ENCODE peak calls at places on chromosome 4, in ten cellular contexts. One of them, this sample, is unnamed.

GRCh38 chr4:159446266-159446976 is 343.5 kb downstream of the RAPGEF2 start:
- DNase-seq in testis: peak; percentile 49
- DNase-seq in Peyer's patch: no peak
- DNase-seq in esophagus squamous epithelium: no peak
- DNase-seq in NB4: peak; percentile 64
- DNase-seq in ovary: no peak
- DNase-seq in lower leg skin: peak; percentile 39
- DNase-seq in heart left ventricle: peak; percentile 31
- DNase-seq in A549: peak; percentile 64
- DNase-seq in adrenal gland: peak; percentile 42
- DNase-seq in this sample: no peak

GRCh38 chr4:81785338-81785737 is 313.6 kb upstream of the RASGEF1B start:
- DNase-seq in ovary: no peak
- DNase-seq in testis: no peak
- DNase-seq in NB4: no peak
- DNase-seq in esophagus squamous epithelium: no peak
- DNase-seq in heart left ventricle: no peak
- DNase-seq in adrenal gland: no peak
- DNase-seq in lower leg skin: no peak
- DNase-seq in A549: no peak
- DNase-seq in Peyer's patch: no peak
- DNase-seq in this sample: no peak

GRCh38 chr4:121876070-121876469 is 5.8 kb upstream of the BBS7 start:
- DNase-seq in Peyer's patch: no peak
- DNase-seq in adrenal gland: no peak
- DNase-seq in A549: no peak
- DNase-seq in lower leg skin: no peak
- DNase-seq in ovary: no peak
- DNase-seq in testis: no peak
- DNase-seq in esophagus squamous epithelium: no peak
- DNase-seq in heart left ventricle: no peak
- DNase-seq in NB4: no peak
- DNase-seq in this sample: no peak

GRCh38 chr4:78432896-78433295 is 118.7 kb upstream of the ANXA3 start:
- DNase-seq in adrenal gland: no peak
- DNase-seq in ovary: no peak
- DNase-seq in lower leg skin: no peak
- DNase-seq in A549: peak; percentile 7
- DNase-seq in Peyer's patch: no peak
- DNase-seq in testis: no peak
- DNase-seq in esophagus squamous epithelium: no peak
- DNase-seq in NB4: no peak
- DNase-seq in heart left ventricle: no peak
- DNase-seq in this sample: no peak

GRCh38 chr4:89838005-89838404 is 1.0 kb upstream of the SNCA start:
- DNase-seq in lower leg skin: no peak
- DNase-seq in esophagus squamous epithelium: no peak
- DNase-seq in Peyer's patch: no peak
- DNase-seq in A549: no peak
- DNase-seq in testis: no peak
- DNase-seq in adrenal gland: no peak
- DNase-seq in heart left ventricle: no peak
- DNase-seq in NB4: no peak
- DNase-seq in ovary: no peak
- DNase-seq in this sample: no peak

GRCh38 chr4:181503800-181504364 is 739.3 kb upstream of the TENM3 start:
- DNase-seq in Peyer's patch: no peak
- DNase-seq in esophagus squamous epithelium: no peak
- DNase-seq in NB4: no peak
- DNase-seq in ovary: no peak
- DNase-seq in A549: no peak
- DNase-seq in testis: no peak
- DNase-seq in lower leg skin: no peak
- DNase-seq in adrenal gland: no peak
- DNase-seq in heart left ventricle: no peak
- DNase-seq in this sample: no peak

GRCh38 chr4:124322234-124322831 is 390.2 kb downstream of the ANKRD50 start:
- DNase-seq in adrenal gland: no peak
- DNase-seq in lower leg skin: no peak
- DNase-seq in ovary: no peak
- DNase-seq in testis: no peak
- DNase-seq in NB4: peak; percentile 44
- DNase-seq in A549: peak; percentile 14
- DNase-seq in heart left ventricle: no peak
- DNase-seq in esophagus squamous epithelium: no peak
- DNase-seq in Peyer's patch: no peak
- DNase-seq in this sample: no peak

GRCh38 chr4:182494103-182494502 is 250.9 kb downstream of the TENM3 start:
- DNase-seq in ovary: no peak
- DNase-seq in adrenal gland: no peak
- DNase-seq in lower leg skin: no peak
- DNase-seq in NB4: no peak
- DNase-seq in Peyer's patch: no peak
- DNase-seq in A549: no peak
- DNase-seq in esophagus squamous epithelium: no peak
- DNase-seq in testis: no peak
- DNase-seq in heart left ventricle: no peak
- DNase-seq in this sample: no peak

GRCh38 chr4:2935762-2936743 is 27.2 kb downstream of the NOP14 start:
- DNase-seq in ovary: peak; percentile 33
- DNase-seq in testis: peak; percentile 11
- DNase-seq in adrenal gland: no peak
- DNase-seq in esophagus squamous epithelium: no peak
- DNase-seq in heart left ventricle: no peak
- DNase-seq in NB4: peak; percentile 80
- DNase-seq in A549: peak; percentile 40
- DNase-seq in Peyer's patch: no peak
- DNase-seq in lower leg skin: no peak
- DNase-seq in this sample: peak; percentile 68

GRCh38 chr4:2937986-2938385 is 25.2 kb downstream of the NOP14 start:
- DNase-seq in heart left ventricle: no peak
- DNase-seq in adrenal gland: no peak
- DNase-seq in A549: no peak
- DNase-seq in lower leg skin: no peak
- DNase-seq in NB4: no peak
- DNase-seq in Peyer's patch: no peak
- DNase-seq in testis: peak; percentile 12
- DNase-seq in ovary: no peak
- DNase-seq in esophagus squamous epithelium: no peak
- DNase-seq in this sample: no peak

GRCh38 chr4:2938906-2939305 is 24.3 kb downstream of the NOP14 start:
- DNase-seq in lower leg skin: no peak
- DNase-seq in testis: peak; percentile 11
- DNase-seq in ovary: peak; percentile 30
- DNase-seq in A549: no peak
- DNase-seq in NB4: peak; percentile 29
- DNase-seq in esophagus squamous epithelium: no peak
- DNase-seq in heart left ventricle: no peak
- DNase-seq in adrenal gland: no peak
- DNase-seq in Peyer's patch: no peak
- DNase-seq in this sample: no peak

GRCh38 chr4:2936773-2937145 is 26.4 kb downstream of the NOP14 start:
- DNase-seq in Peyer's patch: no peak
- DNase-seq in heart left ventricle: no peak
- DNase-seq in testis: peak; percentile 15
- DNase-seq in lower leg skin: no peak
- DNase-seq in ovary: peak; percentile 44
- DNase-seq in adrenal gland: peak; percentile 62
- DNase-seq in A549: no peak
- DNase-seq in esophagus squamous epithelium: no peak
- DNase-seq in NB4: peak; percentile 67
- DNase-seq in this sample: peak; percentile 47

DNA sequence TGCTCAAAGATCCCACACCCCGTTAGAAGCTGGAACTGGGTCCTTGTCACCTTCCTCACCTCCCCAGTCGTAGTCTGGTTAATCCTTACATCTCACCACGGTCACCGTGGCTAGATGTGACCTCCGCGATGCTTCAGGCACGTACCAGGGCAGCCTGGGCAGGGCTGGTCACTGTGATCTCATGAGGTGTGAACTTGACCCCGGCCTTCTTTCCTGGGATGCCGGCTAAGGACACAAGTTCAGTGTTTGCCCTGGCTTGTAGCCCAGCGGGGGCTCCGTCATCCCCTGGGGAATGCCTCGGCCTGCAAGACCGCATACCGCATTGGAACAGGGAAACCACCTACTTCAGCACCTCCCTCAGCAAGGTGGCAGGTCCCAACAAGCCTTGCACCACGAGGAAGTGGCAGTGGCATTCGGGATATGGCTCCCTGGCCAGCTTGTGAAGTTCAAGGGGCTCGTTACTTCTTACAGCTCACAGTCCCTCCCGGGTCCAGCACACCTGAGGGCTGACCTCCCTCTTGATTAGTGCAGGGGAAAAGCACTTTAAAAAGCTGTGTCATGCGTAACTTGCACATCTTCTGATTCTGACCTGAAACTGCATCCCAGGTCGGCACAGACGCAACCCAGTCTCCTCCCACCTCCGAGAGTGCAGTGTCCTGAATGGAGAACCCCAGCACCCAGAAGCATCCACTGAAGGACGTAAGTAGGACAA is 25.9 kb downstream of the NOP14 start:
- DNase-seq in adrenal gland: no peak
- DNase-seq in Peyer's patch: no peak
- DNase-seq in testis: peak; percentile 17
- DNase-seq in lower leg skin: no peak
- DNase-seq in NB4: peak; percentile 45
- DNase-seq in heart left ventricle: no peak
- DNase-seq in esophagus squamous epithelium: no peak
- DNase-seq in A549: peak; percentile 29
- DNase-seq in ovary: peak; percentile 64
- DNase-seq in this sample: no peak
- TF ChIP-seq POLR2A in adrenal gland: no peak
- TF ChIP-seq POLR2A in Peyer's patch: no peak
- TF ChIP-seq POLR2A in testis: no peak
- TF ChIP-seq POLR2A in lower leg skin: no peak
- TF ChIP-seq POLR2A in NB4: peak; percentile 18
- TF ChIP-seq POLR2A in heart left ventricle: no peak
- TF ChIP-seq POLR2A in esophagus squamous epithelium: no peak
- TF ChIP-seq POLR2A in A549: no peak
- TF ChIP-seq POLR2A in ovary: no peak
- TF ChIP-seq POLR2A in this sample: no peak

GRCh38 chr4:184347251-184348239 is 126.8 kb downstream of the IRF2 start:
- DNase-seq in NB4: peak; percentile 96
- DNase-seq in testis: peak; percentile 35
- DNase-seq in ovary: no peak
- DNase-seq in A549: peak; percentile 13
- DNase-seq in lower leg skin: peak; percentile 63
- DNase-seq in heart left ventricle: peak; percentile 61
- DNase-seq in esophagus squamous epithelium: no peak
- DNase-seq in Peyer's patch: peak; percentile 56
- DNase-seq in adrenal gland: peak; percentile 77
- DNase-seq in this sample: no peak

GRCh38 chr4:184349283-184350039 is 124.9 kb downstream of the IRF2 start:
- DNase-seq in testis: peak; percentile 30
- DNase-seq in adrenal gland: peak; percentile 46
- DNase-seq in Peyer's patch: no peak
- DNase-seq in lower leg skin: no peak
- DNase-seq in NB4: no peak
- DNase-seq in esophagus squamous epithelium: no peak
- DNase-seq in A549: no peak
- DNase-seq in ovary: peak; percentile 62
- DNase-seq in heart left ventricle: no peak
- DNase-seq in this sample: no peak

GRCh38 chr4:184350964-184351363 is 123.4 kb downstream of the IRF2 start:
- DNase-seq in lower leg skin: no peak
- DNase-seq in A549: no peak
- DNase-seq in esophagus squamous epithelium: no peak
- DNase-seq in testis: no peak
- DNase-seq in ovary: no peak
- DNase-seq in adrenal gland: no peak
- DNase-seq in Peyer's patch: no peak
- DNase-seq in NB4: no peak
- DNase-seq in heart left ventricle: no peak
- DNase-seq in this sample: no peak

GRCh38 chr4:184350213-184350817 is 124.0 kb downstream of the IRF2 start:
- DNase-seq in adrenal gland: no peak
- DNase-seq in testis: no peak
- DNase-seq in lower leg skin: no peak
- DNase-seq in A549: no peak
- DNase-seq in Peyer's patch: no peak
- DNase-seq in esophagus squamous epithelium: no peak
- DNase-seq in ovary: no peak
- DNase-seq in heart left ventricle: no peak
- DNase-seq in NB4: no peak
- DNase-seq in this sample: no peak

DNA sequence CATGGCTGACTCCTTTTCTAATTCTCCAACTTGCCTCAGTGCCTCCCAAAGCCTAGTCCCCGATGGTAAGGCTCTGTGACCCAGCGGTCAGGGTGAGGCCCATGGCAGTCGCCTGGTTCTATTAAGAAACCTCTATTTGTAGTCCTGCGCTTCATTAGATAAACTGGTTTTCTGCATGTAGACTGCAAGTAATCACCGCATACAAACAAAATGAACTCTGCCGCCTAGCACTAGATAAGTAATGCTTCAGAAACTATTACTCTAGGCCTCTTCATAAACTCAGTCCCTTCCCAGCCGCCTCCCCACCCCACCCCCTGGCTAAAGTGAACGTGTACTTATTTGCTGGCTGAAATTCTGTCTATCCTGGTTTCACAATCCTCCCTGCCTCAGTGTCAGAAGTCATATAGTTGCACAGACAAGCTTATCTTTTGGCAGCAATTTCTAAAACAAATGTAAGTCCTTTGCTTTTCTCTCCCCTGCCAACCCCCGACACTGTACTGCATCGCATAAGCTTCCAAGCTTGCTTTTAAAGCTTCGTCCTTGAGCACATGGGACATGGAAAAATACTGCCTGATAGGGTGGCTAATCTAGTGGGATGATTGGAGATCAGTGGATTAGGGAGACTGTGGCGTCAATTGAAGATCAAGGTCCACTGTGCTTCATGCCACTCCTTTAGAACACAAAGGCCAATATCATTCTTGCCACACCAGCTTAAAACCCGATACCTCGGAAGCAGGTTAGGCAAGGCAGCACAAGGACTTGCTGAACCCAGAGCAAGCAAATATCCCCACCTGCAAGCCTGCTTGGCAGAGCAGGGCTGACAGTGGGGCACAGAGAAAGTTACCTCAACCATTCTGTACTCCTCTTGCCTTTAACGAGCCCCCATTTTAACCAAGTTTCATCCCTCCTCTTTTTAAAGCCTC is 125.8 kb downstream of the IRF2 start:
- DNase-seq in esophagus squamous epithelium: no peak
- DNase-seq in Peyer's patch: no peak
- DNase-seq in NB4: peak; percentile 58
- DNase-seq in ovary: peak; percentile 81
- DNase-seq in lower leg skin: no peak
- DNase-seq in heart left ventricle: no peak
- DNase-seq in A549: peak; percentile 64
- DNase-seq in adrenal gland: peak; percentile 81
- DNase-seq in testis: peak; percentile 51
- DNase-seq in this sample: no peak
- TF ChIP-seq POLR2A in esophagus squamous epithelium: no peak
- TF ChIP-seq POLR2A in Peyer's patch: peak; percentile 83
- TF ChIP-seq POLR2A in NB4: no peak
- TF ChIP-seq POLR2A in ovary: peak; percentile 3
- TF ChIP-seq POLR2A in lower leg skin: no peak
- TF ChIP-seq POLR2A in heart left ventricle: peak; percentile 20
- TF ChIP-seq POLR2A in A549: no peak
- TF ChIP-seq POLR2A in adrenal gland: peak; percentile 85
- TF ChIP-seq POLR2A in testis: no peak
- TF ChIP-seq POLR2A in this sample: no peak

DNA sequence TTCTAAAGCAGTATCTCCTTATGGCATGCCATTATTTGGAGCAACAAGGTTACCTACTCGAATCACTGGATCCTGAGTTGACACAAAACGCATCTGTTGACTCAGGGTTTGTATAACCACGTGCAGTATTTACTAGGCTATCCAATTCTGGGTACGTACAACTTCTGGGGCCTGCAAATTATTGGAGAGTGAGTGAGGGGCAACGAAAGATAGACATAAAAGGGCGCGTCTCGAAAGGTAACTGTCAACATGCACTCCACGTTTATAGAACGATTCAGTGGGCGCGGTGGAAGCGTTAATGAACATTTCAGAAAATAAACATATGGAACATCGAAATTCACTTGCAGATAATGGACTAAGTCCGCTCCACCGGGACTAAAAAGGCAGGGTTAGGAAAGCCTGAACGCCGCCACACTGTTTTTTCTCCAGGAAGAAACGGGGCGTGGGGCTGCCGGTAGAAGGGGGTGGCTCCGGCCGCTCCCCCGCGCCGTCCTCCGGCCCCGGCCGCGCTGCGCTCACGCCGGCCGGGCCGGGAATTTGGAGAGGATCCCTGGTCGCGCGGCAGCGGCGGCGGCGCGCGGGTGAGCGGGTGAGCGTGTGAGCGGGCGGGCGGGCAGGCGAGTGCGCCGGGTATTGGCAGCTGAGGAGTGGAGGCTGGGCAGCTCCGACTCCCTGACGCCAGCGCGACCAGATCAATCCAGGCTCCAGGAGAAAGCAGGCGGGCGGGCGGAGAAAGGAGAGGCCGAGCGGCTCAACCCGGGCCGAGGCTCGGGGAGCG is at the start of gene SMAD1:
- DNase-seq in Peyer's patch: peak; percentile 24
- DNase-seq in testis: peak; percentile 85
- DNase-seq in heart left ventricle: peak; percentile 87
- DNase-seq in esophagus squamous epithelium: no peak
- DNase-seq in ovary: peak; percentile 88
- DNase-seq in NB4: no peak
- DNase-seq in adrenal gland: peak; percentile 83
- DNase-seq in lower leg skin: peak; percentile 80
- DNase-seq in A549: peak; percentile 72
- DNase-seq in this sample: peak; percentile 41
- TF ChIP-seq POLR2A in Peyer's patch: peak; percentile 76
- TF ChIP-seq POLR2A in testis: no peak
- TF ChIP-seq POLR2A in heart left ventricle: peak; percentile 63
- TF ChIP-seq POLR2A in esophagus squamous epithelium: no peak
- TF ChIP-seq POLR2A in ovary: peak; percentile 32
- TF ChIP-seq POLR2A in NB4: no peak
- TF ChIP-seq POLR2A in adrenal gland: peak; percentile 89
- TF ChIP-seq POLR2A in lower leg skin: peak; percentile 13
- TF ChIP-seq POLR2A in A549: peak; percentile 44
- TF ChIP-seq POLR2A in this sample: peak; percentile 42

GRCh38 chr4:40192286-40193017 is 4.4 kb upstream of the RHOH start:
- DNase-seq in NB4: no peak
- DNase-seq in heart left ventricle: no peak
- DNase-seq in Peyer's patch: peak; percentile 61
- DNase-seq in esophagus squamous epithelium: no peak
- DNase-seq in testis: no peak
- DNase-seq in adrenal gland: no peak
- DNase-seq in ovary: no peak
- DNase-seq in A549: no peak
- DNase-seq in lower leg skin: no peak
- DNase-seq in this sample: no peak
- TF ChIP-seq POLR2A in NB4: no peak
- TF ChIP-seq POLR2A in heart left ventricle: no peak
- TF ChIP-seq POLR2A in Peyer's patch: no peak
- TF ChIP-seq POLR2A in esophagus squamous epithelium: no peak
- TF ChIP-seq POLR2A in testis: no peak
- TF ChIP-seq POLR2A in adrenal gland: no peak
- TF ChIP-seq POLR2A in ovary: no peak
- TF ChIP-seq POLR2A in A549: no peak
- TF ChIP-seq POLR2A in lower leg skin: no peak
- TF ChIP-seq POLR2A in this sample: no peak